ENCODE peak calls at places on chromosomes 12 and 14, in five cellular contexts. D is HTR-8/SVneo; I is activated CD4-positive, alpha-beta T cell treated with anti-CD3 and anti-CD28 coated beads, Interleukin-2, amount 50 U/mL, for 48 hours; Y is A549; W is HuH-7.5. A is an unnamed sample.

GRCh38 chr14:72451081-72451972 is 442.6 kb downstream of the DPF3 start:
- DNase-seq in I (peak), W (no peak), Y (no peak), D (no peak), A (peak)

GRCh38 chr14:61215222-61216010 is 65.7 kb downstream of the TMEM30B start:
- DNase-seq in I (no peak), W (no peak), D (no peak), Y (no peak), A (no peak)

GRCh38 chr14:23402296-23403138 is 5.6 kb downstream of the MYH6 start:
- DNase-seq in Y (no peak), D (no peak), I (no peak), W (no peak), A (no peak)

GRCh38 chr14:104970231-104971068 is 7.7 kb downstream of the AHNAK2 start:
- DNase-seq in W (no peak), D (no peak), Y (peak), I (no peak), A (no peak)

GRCh38 chr12:18837025-18837424 is 99.1 kb downstream of the CAPZA3 start:
- DNase-seq in W (no peak), Y (no peak), I (no peak), D (no peak), A (no peak)

GRCh38 chr12:91224411-91224810 is 41.8 kb upstream of the DCN start:
- DNase-seq in I (no peak), Y (no peak), D (no peak), W (no peak), A (no peak)

GRCh38 chr14:49754570-49755097 is 13.3 kb upstream of the KLHDC2 start:
- DNase-seq in D (no peak), W (no peak), I (no peak), Y (no peak), A (no peak)

GRCh38 chr12:27210187-27210586 is 33.9 kb upstream of the STK38L start:
- DNase-seq in W (no peak), I (no peak), Y (no peak), D (no peak), A (no peak)

GRCh38 chr12:132461526-132461925 is 28.4 kb upstream of the FBRSL1 start:
- DNase-seq in D (no peak), I (no peak), W (no peak), Y (no peak), A (no peak)

GRCh38 chr12:115341442-115341841 is 657.5 kb upstream of the TBX3 start:
- DNase-seq in Y (peak), W (no peak), D (peak), I (peak), A (no peak)

GRCh38 chr14:92549853-92550244 is 36.3 kb downstream of the RIN3 start:
- DNase-seq in I (no peak), D (no peak), W (no peak), Y (no peak), A (no peak)

GRCh38 chr12:24424889-24425600 is 475.6 kb upstream of the SOX5 start:
- DNase-seq in I (no peak), W (no peak), Y (no peak), D (no peak), A (no peak)

GRCh38 chr12:11855993-11856374 is 206.5 kb downstream of the ETV6 start:
- DNase-seq in W (no peak), Y (no peak), I (no peak), D (no peak), A (no peak)

GRCh38 chr14:55160989-55161388 is 30.4 kb downstream of the DLGAP5 start:
- DNase-seq in D (peak), I (no peak), Y (peak), W (no peak), A (no peak)

GRCh38 chr14:50719911-50720759 is 52.0 kb upstream of the SAV1 start:
- DNase-seq in Y (no peak), I (no peak), W (no peak), D (no peak), A (no peak)

GRCh38 chr14:92633274-92633616 is 115.2 kb downstream of the LGMN start:
- DNase-seq in D (no peak), Y (no peak), I (no peak), W (no peak), A (no peak)

GRCh38 chr12:40281791-40282364 is 57.1 kb downstream of the LRRK2 start:
- DNase-seq in W (no peak), Y (no peak), D (no peak), I (no peak), A (no peak)

GRCh38 chr14:76050797-76051392 is 65.3 kb downstream of the IFT43 start:
- DNase-seq in I (peak), W (peak), Y (peak), D (peak), A (peak)

GRCh38 chr12:29771165-29771564 is 12.6 kb downstream of the TMTC1 start:
- DNase-seq in W (no peak), I (no peak), Y (no peak), D (no peak), A (no peak)

GRCh38 chr14:77892381-77892871 is 92.5 kb downstream of the ADCK1 start:
- DNase-seq in W (no peak), D (no peak), I (no peak), Y (no peak), A (no peak)

GRCh38 chr12:46579474-46579873 is 206.9 kb upstream of the SLC38A2 start:
- DNase-seq in D (no peak), Y (no peak), I (no peak), W (no peak), A (no peak)

GRCh38 chr14:73943083-73943482 is 6.8 kb downstream of the FAM161B start:
- DNase-seq in D (peak), W (peak), I (no peak), Y (no peak), A (no peak)

GRCh38 chr14:103628221-103628683 is 759 bp upstream of the KLC1 start:
- DNase-seq in I (peak), Y (peak), D (peak), W (peak), A (peak)

GRCh38 chr12:100908501-100908900 is 113.9 kb downstream of the ANO4 start:
- DNase-seq in D (no peak), I (no peak), Y (no peak), W (no peak), A (no peak)

GRCh38 chr12:117038023-117038680 is 61.1 kb downstream of the TESC start:
- DNase-seq in D (no peak), I (no peak), Y (no peak), W (no peak), A (no peak)

GRCh38 chr12:9365296-9365695 is 157.1 kb upstream of the PZP start:
- DNase-seq in D (no peak), I (no peak), W (no peak), Y (no peak), A (no peak)

GRCh38 chr14:50040401-50040775 is 76.0 kb downstream of the VCPKMT start:
- DNase-seq in W (no peak), D (peak), I (peak), Y (peak), A (peak)

GRCh38 chr14:54737132-54737711 is 165.4 kb downstream of the GCH1 start:
- DNase-seq in Y (no peak), I (peak), D (peak), W (no peak), A (no peak)

GRCh38 chr12:66678640-66679268 is at the start of gene GRIP1:
- DNase-seq in D (no peak), Y (no peak), W (no peak), I (no peak), A (no peak)

GRCh38 chr14:94079891-94080605 is 954 bp downstream of the DDX24 start:
- DNase-seq in W (no peak), Y (no peak), I (no peak), D (no peak), A (no peak)

A was measured in stimulated activated CD4-positive, alpha-beta T cell treated with anti-CD3 and anti-CD28 coated beads, Interleukin-2, amount 100 ng/mL, for 24 hours.